ENCODE peak calls at places on chromosomes 16 and 17, in eight cellular contexts. T is spleen, Z is GM23338, E is HL-60, Y is prostate gland, X is suprapubic skin, W is HCT116, U is stomach. C is an unnamed sample.
A peak's percentile ranks its signal among the peaks of the same experiment; 100 is the strongest.

GRCh38 chr17:78996781-78997201 is 12.8 kb downstream of the CANT1 start:
- DNase-seq in T (no peak), Z (no peak), E (no peak), Y (no peak), X (no peak), W (no peak), U (no peak), C (no peak)

GRCh38 chr17:73801455-73802100 is 157.3 kb upstream of the SDK2 start:
- DNase-seq in T (no peak), Z (no peak), E (no peak), Y (no peak), X (no peak), W (no peak), U (no peak), C (no peak)

GRCh38 chr16:75476817-75477216 is 12.3 kb upstream of the TMEM170A start:
- DNase-seq in T (peak; percentile 12), Z (no peak), E (no peak), Y (no peak), X (no peak), W (no peak), U (no peak), C (no peak)

GRCh38 chr16:69049146-69049545 is 56.3 kb upstream of the HAS3 start:
- DNase-seq in T (no peak), Z (no peak), E (no peak), Y (no peak), X (no peak), W (no peak), U (no peak), C (no peak)

GRCh38 chr17:35801583-35802224 is 6.3 kb upstream of the MMP28 start:
- DNase-seq in T (peak; percentile 83), Z (no peak), E (no peak), Y (peak; percentile 82), X (no peak), W (no peak), U (peak; percentile 72), C (peak; percentile 63)

GRCh38 chr16:46866286-46866685 is 17.9 kb upstream of the GPT2 start:
- DNase-seq in T (no peak), Z (no peak), E (no peak), Y (no peak), X (no peak), W (no peak), U (no peak), C (no peak)

GRCh38 chr16:55294947-55295346 is 29.1 kb upstream of the IRX6 start:
- DNase-seq in T (no peak), Z (no peak), E (no peak), Y (no peak), X (no peak), W (no peak), U (no peak), C (no peak)

GRCh38 chr16:28863929-28864886 is 565 bp downstream of the SH2B1 start:
- DNase-seq in T (peak; percentile 77), Z (peak; percentile 30), E (no peak), Y (no peak), X (no peak), W (no peak), U (no peak), C (no peak)

GRCh38 chr16:49010879-49011278 is 270.8 kb downstream of the CBLN1 start:
- DNase-seq in T (no peak), Z (no peak), E (no peak), Y (no peak), X (no peak), W (no peak), U (no peak), C (no peak)

GRCh38 chr17:27265333-27265732 is 28.6 kb upstream of the WSB1 start:
- DNase-seq in T (no peak), Z (no peak), E (no peak), Y (no peak), X (no peak), W (no peak), U (no peak), C (no peak)
- TF ChIP-seq POLR2AphosphoS5 in T (no peak), Z (no peak), E (no peak), Y (peak; percentile 64), X (no peak), W (no peak), U (no peak), C (no peak)

GRCh38 chr17:10932938-10933337 is 95.1 kb upstream of the PIRT start:
- DNase-seq in T (no peak), Z (no peak), E (no peak), Y (no peak), X (no peak), W (no peak), U (no peak), C (no peak)

DNA sequence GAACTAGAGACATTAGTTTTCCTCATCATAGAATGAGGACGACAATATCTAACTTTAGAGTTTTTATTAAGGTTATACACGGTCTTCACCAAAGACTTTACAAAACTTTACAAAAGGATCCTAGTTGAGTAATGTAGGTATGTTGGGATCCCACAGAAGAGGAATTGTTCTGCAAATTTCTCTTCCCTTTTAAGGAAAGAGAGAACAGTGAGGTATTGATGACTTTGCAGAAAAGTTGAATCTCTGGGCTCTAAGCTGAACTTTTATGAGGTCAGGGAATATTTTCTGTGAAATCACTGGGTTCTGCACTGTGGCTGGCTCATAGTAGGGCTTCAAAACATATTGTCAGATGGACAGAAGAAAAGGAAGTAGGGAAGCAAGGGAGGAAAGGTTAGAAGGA is 89.8 kb upstream of the PIRT start:
- DNase-seq in T (no peak), Z (no peak), E (no peak), Y (no peak), X (no peak), W (no peak), U (no peak), C (no peak)
- H3K27ac ChIP-seq in T (no peak overlapping the region), Z (no peak overlapping the region), E (no peak overlapping the region), Y (no peak overlapping the region), X (no peak overlapping the region), W (no peak overlapping the region), U (no peak overlapping the region), C (no peak overlapping the region)

GRCh38 chr16:87878704-87879103 is 9.4 kb upstream of the SLC7A5 start:
- DNase-seq in T (no peak), Z (no peak), E (no peak), Y (no peak), X (no peak), W (no peak), U (no peak), C (no peak)

GRCh38 chr16:87880117-87880696 is 10.9 kb upstream of the SLC7A5 start:
- DNase-seq in T (no peak), Z (no peak), E (no peak), Y (no peak), X (no peak), W (no peak), U (no peak), C (no peak)

GRCh38 chr16:87874639-87875472 is 5.5 kb upstream of the SLC7A5 start:
- DNase-seq in T (no peak), Z (peak; percentile 85), E (no peak), Y (no peak), X (no peak), W (no peak), U (no peak), C (no peak)

GRCh38 chr16:87881327-87882200 is 12.3 kb upstream of the SLC7A5 start:
- DNase-seq in T (no peak), Z (no peak), E (no peak), Y (no peak), X (no peak), W (no peak), U (no peak), C (no peak)

GRCh38 chr16:87877942-87878507 is 8.7 kb upstream of the SLC7A5 start:
- DNase-seq in T (no peak), Z (no peak), E (no peak), Y (no peak), X (no peak), W (no peak), U (no peak), C (no peak)
- TF ChIP-seq POLR2AphosphoS5 in T (no peak), Z (no peak), E (no peak), Y (no peak), X (no peak), W (no peak), U (no peak), C (no peak)

DNA sequence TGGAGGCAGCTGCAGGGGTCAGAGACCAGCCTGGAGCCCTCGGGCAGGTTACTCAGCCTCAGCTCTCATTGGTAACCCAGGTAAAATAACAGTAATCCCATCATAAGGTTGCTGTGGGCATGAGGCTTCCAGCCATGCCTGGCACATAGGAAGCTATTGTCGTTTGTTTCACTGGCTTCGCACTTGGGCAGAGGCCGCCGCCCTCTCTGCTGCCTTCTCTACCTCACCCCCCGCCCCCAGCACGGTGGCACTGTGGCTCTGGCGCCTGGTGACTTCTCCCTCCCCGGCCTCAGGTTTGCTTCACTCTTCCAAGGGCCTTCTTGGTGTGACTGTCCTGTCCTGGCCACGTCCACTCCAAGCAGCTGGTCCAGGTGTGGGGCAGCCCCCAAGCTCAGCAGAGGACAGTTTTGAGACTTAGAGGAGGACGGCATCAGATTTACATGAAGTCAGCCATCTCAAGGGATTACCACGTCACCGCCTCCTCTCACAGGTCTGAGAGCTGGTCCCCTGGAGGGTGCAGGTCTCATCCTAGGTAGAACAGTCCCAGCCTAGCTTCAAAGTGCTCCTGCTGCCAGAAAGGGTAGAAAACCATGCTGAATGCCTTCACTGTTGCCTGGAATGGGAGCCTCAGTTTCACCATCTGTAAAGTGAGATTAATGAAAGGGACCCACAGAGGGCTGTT is 34.8 kb downstream of the SREBF1 start:
- DNase-seq in T (no peak), Z (no peak), E (no peak), Y (no peak), X (no peak), W (no peak), U (no peak), C (no peak)
- H3K27ac ChIP-seq in T (no peak overlapping the region), Z (no peak overlapping the region), E (no peak overlapping the region), Y (no peak overlapping the region), X (no peak overlapping the region), W (no peak overlapping the region), U (no peak overlapping the region), C (peak overlapping the region; percentile 58)

GRCh38 chr16:4338125-4338582 is 13.0 kb downstream of the PAM16 start:
- DNase-seq in T (no peak), Z (no peak), E (no peak), Y (no peak), X (no peak), W (no peak), U (no peak), C (no peak)
- TF ChIP-seq POLR2AphosphoS5 in T (no peak), Z (no peak), E (no peak), Y (no peak), X (no peak), W (no peak), U (no peak), C (no peak)

DNA sequence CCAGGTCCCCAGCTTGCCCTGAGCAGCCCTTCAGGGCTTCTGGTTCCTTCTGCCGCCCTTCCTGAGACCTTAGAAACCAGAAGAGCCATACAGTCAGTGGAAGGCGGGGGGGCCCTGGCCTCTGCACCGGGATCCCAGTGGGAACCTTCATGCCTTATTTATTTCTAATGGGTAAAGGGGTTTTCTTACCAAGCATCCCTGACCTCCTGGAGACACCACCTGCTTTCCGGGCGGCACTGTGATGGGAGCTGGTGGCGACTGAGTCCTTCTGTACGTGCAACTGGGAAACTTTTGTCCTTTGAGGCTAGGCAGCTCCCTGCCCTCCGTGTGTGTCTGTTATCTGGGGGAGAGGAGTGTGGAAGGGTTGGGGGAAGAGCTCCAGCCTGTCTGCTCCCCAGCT is 7.2 kb upstream of the MRPL58 start:
- DNase-seq in T (no peak), Z (no peak), E (no peak), Y (no peak), X (no peak), W (no peak), U (no peak), C (no peak)
- H3K27ac ChIP-seq in T (no peak overlapping the region), Z (no peak overlapping the region), E (no peak overlapping the region), Y (no peak overlapping the region), X (no peak overlapping the region), W (no peak overlapping the region), U (no peak overlapping the region), C (no peak overlapping the region)

GRCh38 chr17:83122834-83123233 is 43.4 kb downstream of the METRNL start:
- DNase-seq in T (peak; percentile 54), Z (peak; percentile 52), E (no peak), Y (no peak), X (peak; percentile 85), W (no peak), U (no peak), C (peak; percentile 20)
- TF ChIP-seq POLR2AphosphoS5 in T (no peak), Z (no peak), E (no peak), Y (no peak), X (no peak), W (no peak), U (no peak), C (no peak)